ENCODE peak calls at places on chromosome 15, in five cellular contexts. One of them, this sample, is unnamed.

GRCh38 chr15:44712108-44713005 is 1.0 kb downstream of the B2M start:
- DNase-seq in pancreas: peak; percentile 68
- DNase-seq in AG04449: no peak
- DNase-seq in AG10803: peak; percentile 84
- DNase-seq in upper lobe of right lung: peak; percentile 71
- DNase-seq in this sample: peak; percentile 92

GRCh38 chr15:69666921-69667811 is 214.5 kb downstream of the RPLP1 start:
- DNase-seq in upper lobe of right lung: no peak
- DNase-seq in AG10803: no peak
- DNase-seq in pancreas: no peak
- DNase-seq in AG04449: no peak
- DNase-seq in this sample: no peak

GRCh38 chr15:89662893-89663673 is 7.8 kb upstream of the KIF7 start:
- DNase-seq in upper lobe of right lung: no peak
- DNase-seq in pancreas: no peak
- DNase-seq in AG10803: peak; percentile 98
- DNase-seq in AG04449: peak; percentile 66
- DNase-seq in this sample: peak; percentile 98

GRCh38 chr15:51726302-51727073 is 11.0 kb downstream of the LYSMD2 start:
- DNase-seq in pancreas: no peak
- DNase-seq in upper lobe of right lung: no peak
- DNase-seq in AG10803: peak; percentile 80
- DNase-seq in AG04449: peak; percentile 56
- DNase-seq in this sample: peak; percentile 91

GRCh38 chr15:67036775-67037555 is 28.4 kb upstream of the SMAD3 start:
- DNase-seq in pancreas: no peak
- DNase-seq in upper lobe of right lung: no peak
- DNase-seq in AG04449: no peak
- DNase-seq in AG10803: no peak
- DNase-seq in this sample: no peak

GRCh38 chr15:63321462-63321861 is 44.1 kb downstream of the APH1B start:
- DNase-seq in pancreas: peak; percentile 54
- DNase-seq in upper lobe of right lung: no peak
- DNase-seq in AG10803: no peak
- DNase-seq in AG04449: no peak
- DNase-seq in this sample: no peak

GRCh38 chr15:28191832-28192231 is 92.7 kb upstream of the OCA2 start:
- DNase-seq in AG10803: peak; percentile 79
- DNase-seq in pancreas: no peak
- DNase-seq in AG04449: no peak
- DNase-seq in upper lobe of right lung: peak; percentile 68
- DNase-seq in this sample: peak; percentile 74

GRCh38 chr15:32828507-32829186 is 110.8 kb downstream of the GREM1 start:
- DNase-seq in AG04449: peak; percentile 96
- DNase-seq in pancreas: no peak
- DNase-seq in upper lobe of right lung: no peak
- DNase-seq in AG10803: peak; percentile 92
- DNase-seq in this sample: peak; percentile 51

GRCh38 chr15:48089664-48090063 is 31.1 kb upstream of the SLC24A5 start:
- DNase-seq in pancreas: no peak
- DNase-seq in AG04449: no peak
- DNase-seq in AG10803: no peak
- DNase-seq in upper lobe of right lung: no peak
- DNase-seq in this sample: no peak

GRCh38 chr15:64216722-64217428 is 54.1 kb upstream of the PPIB start:
- DNase-seq in AG04449: no peak
- DNase-seq in upper lobe of right lung: no peak
- DNase-seq in pancreas: peak; percentile 68
- DNase-seq in AG10803: peak; percentile 9
- DNase-seq in this sample: peak; percentile 6

GRCh38 chr15:55782901-55783300 is 39.9 kb upstream of the PRTG start:
- DNase-seq in upper lobe of right lung: no peak
- DNase-seq in AG10803: peak; percentile 29
- DNase-seq in pancreas: no peak
- DNase-seq in AG04449: no peak
- DNase-seq in this sample: no peak

GRCh38 chr15:75307778-75308390 is 25.2 kb downstream of the GOLGA6D start:
- DNase-seq in upper lobe of right lung: peak; percentile 72
- DNase-seq in AG04449: no peak
- DNase-seq in pancreas: peak; percentile 85
- DNase-seq in AG10803: no peak
- DNase-seq in this sample: peak; percentile 16

GRCh38 chr15:74402873-74403589 is 30.7 kb downstream of the SEMA7A start:
- DNase-seq in pancreas: no peak
- DNase-seq in AG04449: no peak
- DNase-seq in upper lobe of right lung: no peak
- DNase-seq in AG10803: no peak
- DNase-seq in this sample: no peak

GRCh38 chr15:95041297-95041696 is 809.9 kb downstream of the MCTP2 start:
- DNase-seq in upper lobe of right lung: no peak
- DNase-seq in AG04449: no peak
- DNase-seq in AG10803: no peak
- DNase-seq in pancreas: no peak
- DNase-seq in this sample: no peak

GRCh38 chr15:93485922-93486327 is 396.9 kb upstream of the RGMA start:
- DNase-seq in AG04449: no peak
- DNase-seq in AG10803: no peak
- DNase-seq in upper lobe of right lung: no peak
- DNase-seq in pancreas: no peak
- DNase-seq in this sample: no peak

GRCh38 chr15:58761010-58761388 is 10.1 kb upstream of the MINDY2 start:
- DNase-seq in AG04449: no peak
- DNase-seq in pancreas: no peak
- DNase-seq in AG10803: no peak
- DNase-seq in upper lobe of right lung: no peak
- DNase-seq in this sample: no peak

GRCh38 chr15:58758141-58758540 is 8.6 kb upstream of the ADAM10 start:
- DNase-seq in AG04449: no peak
- DNase-seq in AG10803: peak; percentile 49
- DNase-seq in pancreas: no peak
- DNase-seq in upper lobe of right lung: no peak
- DNase-seq in this sample: peak; percentile 60

GRCh38 chr15:58762731-58763130 is 8.4 kb upstream of the MINDY2 start:
- DNase-seq in pancreas: no peak
- DNase-seq in upper lobe of right lung: no peak
- DNase-seq in AG04449: no peak
- DNase-seq in AG10803: no peak
- DNase-seq in this sample: no peak

GRCh38 chr15:58762285-58762684 is 8.8 kb upstream of the MINDY2 start:
- DNase-seq in pancreas: no peak
- DNase-seq in AG04449: no peak
- DNase-seq in AG10803: no peak
- DNase-seq in upper lobe of right lung: no peak
- DNase-seq in this sample: no peak

DNA sequence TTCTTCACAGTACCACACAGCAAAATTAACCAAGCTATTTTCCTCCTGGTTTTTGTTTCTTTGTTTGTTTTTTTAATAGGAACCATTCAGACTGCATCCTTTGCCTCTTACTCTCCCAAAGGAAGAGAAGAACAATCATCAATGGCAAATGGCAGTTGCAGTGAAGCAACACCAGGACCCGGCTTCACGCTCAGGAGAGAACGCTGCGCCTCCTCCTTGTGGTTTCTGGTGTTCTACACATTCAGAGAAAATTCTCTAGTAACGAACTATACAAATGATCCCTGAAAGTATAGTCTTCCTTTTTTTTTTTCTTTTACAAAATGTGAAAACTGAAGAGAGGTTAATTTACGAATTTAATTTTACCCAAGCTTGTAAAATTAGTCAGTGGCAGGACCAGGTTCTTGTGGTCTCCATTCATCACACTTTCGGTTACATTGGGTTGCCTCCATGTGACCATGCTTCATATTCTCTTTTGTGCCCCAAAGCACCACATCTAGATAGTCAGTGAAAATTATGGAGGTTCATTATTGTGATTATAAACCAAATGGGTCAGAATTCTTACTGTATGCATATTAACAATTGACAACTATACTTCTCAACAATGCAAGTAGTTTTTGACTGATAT is 10.6 kb upstream of the MINDY2 start:
- DNase-seq in upper lobe of right lung: no peak
- DNase-seq in AG04449: no peak
- DNase-seq in AG10803: no peak
- DNase-seq in pancreas: no peak
- DNase-seq in this sample: no peak
- H3K4me3 ChIP-seq in upper lobe of right lung: no peak overlapping the region
- H3K4me3 ChIP-seq in AG04449: no peak overlapping the region
- H3K4me3 ChIP-seq in AG10803: no peak overlapping the region
- H3K4me3 ChIP-seq in pancreas: no peak overlapping the region
- H3K4me3 ChIP-seq in this sample: no peak overlapping the region

DNA sequence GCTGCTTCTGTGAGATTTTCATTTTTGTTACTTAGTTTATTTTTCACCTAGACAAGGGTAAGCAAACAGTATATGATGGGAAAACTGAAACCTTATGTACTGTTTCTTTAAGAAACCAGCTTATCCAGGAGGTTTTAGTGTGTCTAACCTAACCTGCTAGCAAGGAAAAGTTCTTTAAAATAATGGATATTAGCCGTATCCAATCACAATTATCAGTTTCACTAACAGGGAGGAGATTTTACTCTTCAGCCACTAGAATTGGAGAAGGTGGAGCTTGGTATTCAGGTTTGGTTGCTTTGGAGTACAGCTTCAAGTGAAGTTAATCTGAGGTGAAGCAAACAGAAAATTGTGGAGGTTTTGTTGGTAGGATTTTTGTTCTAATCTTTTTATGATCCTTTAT is 12.8 kb downstream of the ZFAND6 start:
- DNase-seq in pancreas: no peak
- DNase-seq in AG10803: peak; percentile 87
- DNase-seq in AG04449: peak; percentile 67
- DNase-seq in upper lobe of right lung: no peak
- DNase-seq in this sample: peak; percentile 94
- H3K4me3 ChIP-seq in pancreas: peak overlapping the region; percentile 9
- H3K4me3 ChIP-seq in AG10803: peak overlapping the region; percentile 57
- H3K4me3 ChIP-seq in AG04449: peak overlapping the region; percentile 60
- H3K4me3 ChIP-seq in upper lobe of right lung: peak overlapping the region; percentile 35
- H3K4me3 ChIP-seq in this sample: peak overlapping the region; percentile 41

DNA sequence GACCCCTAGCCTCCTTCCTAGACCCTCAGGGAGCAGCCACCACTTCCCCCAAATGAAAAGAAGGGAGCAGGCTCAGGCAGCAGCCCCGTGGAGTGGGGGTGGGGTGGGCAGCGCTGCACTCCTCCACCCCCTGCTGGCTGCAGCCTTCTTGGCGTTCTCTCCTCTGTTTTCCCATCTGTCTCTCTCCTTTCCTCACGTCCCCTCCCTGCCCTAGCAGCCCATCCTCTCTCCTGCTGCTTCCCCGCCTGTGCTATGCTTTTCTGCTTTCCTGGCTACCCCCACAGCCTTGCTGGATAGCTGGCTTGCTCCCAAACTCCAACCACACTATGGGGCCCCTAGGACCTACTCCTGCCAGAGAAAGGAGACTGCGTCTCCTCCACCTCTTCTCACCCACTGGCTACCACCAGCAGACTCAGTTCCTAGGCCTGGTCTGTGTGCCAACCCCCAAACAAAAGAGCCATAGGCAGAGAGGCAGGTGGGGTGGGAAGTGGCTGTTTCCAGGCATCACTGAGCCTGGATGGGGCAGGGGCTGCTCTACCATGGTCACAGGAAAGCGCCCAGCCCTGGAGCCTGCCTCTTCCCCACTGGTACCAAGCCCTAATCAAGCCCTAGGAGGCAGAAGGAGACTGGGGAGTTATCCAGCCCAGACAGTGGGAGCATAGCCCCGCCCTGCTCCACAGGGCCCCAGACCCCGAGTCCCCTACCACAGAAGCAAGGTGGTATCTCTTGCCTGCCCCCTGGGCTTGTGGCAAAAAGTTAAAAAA is 3.4 kb upstream of the DISP2 start:
- DNase-seq in pancreas: no peak
- DNase-seq in upper lobe of right lung: no peak
- DNase-seq in AG10803: no peak
- DNase-seq in AG04449: no peak
- DNase-seq in this sample: no peak
- H3K4me3 ChIP-seq in pancreas: no peak overlapping the region
- H3K4me3 ChIP-seq in upper lobe of right lung: no peak overlapping the region
- H3K4me3 ChIP-seq in AG10803: no peak overlapping the region
- H3K4me3 ChIP-seq in AG04449: no peak overlapping the region
- H3K4me3 ChIP-seq in this sample: no peak overlapping the region

DNA sequence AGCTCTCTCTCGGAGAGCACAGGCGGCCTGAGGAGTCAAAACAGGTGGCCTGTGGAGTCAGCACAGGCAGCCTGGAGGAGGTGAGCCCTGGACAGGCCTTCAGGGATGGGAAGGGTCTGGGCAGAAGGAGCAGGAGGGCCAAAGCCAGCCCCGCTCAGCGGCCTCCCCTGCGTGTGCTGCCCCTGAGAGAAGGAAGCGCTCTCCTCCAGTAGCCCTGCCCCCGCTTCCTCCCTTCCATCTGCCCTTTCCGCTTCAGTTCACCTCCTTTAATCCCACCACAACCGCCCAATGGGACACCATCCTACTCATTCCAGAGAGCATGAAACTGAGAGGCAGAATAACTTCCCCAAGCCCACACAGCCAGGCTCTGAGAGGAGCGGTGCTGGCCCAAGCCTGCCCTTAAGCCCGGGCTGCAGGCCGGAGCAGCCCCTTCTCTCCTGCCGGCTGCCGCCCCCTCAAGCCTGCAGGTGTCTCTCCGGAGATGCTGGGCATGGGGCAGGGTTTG is 3.2 kb upstream of the NR2E3 start:
- DNase-seq in pancreas: no peak
- DNase-seq in upper lobe of right lung: no peak
- DNase-seq in AG04449: no peak
- DNase-seq in AG10803: no peak
- DNase-seq in this sample: no peak
- H3K4me3 ChIP-seq in pancreas: no peak overlapping the region
- H3K4me3 ChIP-seq in upper lobe of right lung: no peak overlapping the region
- H3K4me3 ChIP-seq in AG04449: no peak overlapping the region
- H3K4me3 ChIP-seq in AG10803: no peak overlapping the region
- H3K4me3 ChIP-seq in this sample: no peak overlapping the region